ENCODE peak calls at places on chromosomes 4 and X, in eight cellular contexts. M, B, A, L, O, C, S and W are unnamed samples.

GRCh38 chrX:5632061-5632614 is 596.5 kb downstream of the NLGN4X start:
- DNase-seq in M (no peak), B (no peak), A (no peak), L (no peak), O (no peak), C (no peak), S (no peak), W (no peak)

GRCh38 chr4:21013501-21013900 is 313.2 kb downstream of the PACRGL start:
- DNase-seq in M (no peak), B (no peak), A (no peak), L (no peak), O (no peak), C (no peak), S (no peak), W (no peak)

GRCh38 chr4:61373901-61374611 is 173.9 kb downstream of the ADGRL3 start:
- DNase-seq in M (no peak), B (no peak), A (no peak), L (no peak), O (no peak), C (no peak), S (peak), W (no peak)

GRCh38 chrX:155959018-155959587 is 38.4 kb upstream of the IL9R start:
- DNase-seq in M (no peak), B (no peak), A (no peak), L (no peak), O (no peak), C (no peak), S (no peak), W (no peak)

GRCh38 chrX:12446342-12447075 is 308.2 kb downstream of the FRMPD4 start:
- DNase-seq in M (no peak), B (no peak), A (no peak), L (no peak), O (no peak), C (no peak), S (peak), W (no peak)

GRCh38 chr4:63459329-63459728 is 949.9 kb downstream of the TECRL start:
- DNase-seq in M (no peak), B (peak), A (no peak), L (no peak), O (no peak), C (no peak), S (no peak), W (no peak)

GRCh38 chrX:44400588-44400987 is 57.1 kb upstream of the EFHC2 start:
- DNase-seq in M (no peak), B (no peak), A (no peak), L (no peak), O (no peak), C (no peak), S (peak), W (no peak)

GRCh38 chr4:304987-305680 is at the start of gene ZNF732:
- DNase-seq in M (peak), B (no peak), A (no peak), L (no peak), O (no peak), C (no peak), S (peak), W (no peak)

GRCh38 chrX:104254442-104255115 is at the start of gene ESX1:
- DNase-seq in M (no peak), B (no peak), A (peak), L (no peak), O (no peak), C (no peak), S (no peak), W (no peak)

GRCh38 chr4:186685744-186686143 is 37.9 kb downstream of the FAT1 start:
- DNase-seq in M (no peak), B (no peak), A (no peak), L (no peak), O (no peak), C (no peak), S (peak), W (no peak)

GRCh38 chrX:1416965-1417760 is 25.2 kb upstream of the SLC25A6 start:
- DNase-seq in M (no peak), B (no peak), A (no peak), L (no peak), O (no peak), C (no peak), S (no peak), W (no peak)

GRCh38 chrX:125680366-125680765 is 360.7 kb downstream of the TEX13C start:
- DNase-seq in M (no peak), B (no peak), A (no peak), L (no peak), O (no peak), C (no peak), S (no peak), W (no peak)

GRCh38 chr4:75653845-75654503 is 19.2 kb downstream of the G3BP2 start:
- DNase-seq in M (no peak), B (no peak), A (no peak), L (no peak), O (no peak), C (no peak), S (peak), W (no peak)

GRCh38 chr4:72954811-72955210 is 114.7 kb downstream of the COX18 start:
- DNase-seq in M (no peak), B (no peak), A (no peak), L (no peak), O (no peak), C (no peak), S (peak), W (no peak)

GRCh38 chr4:153676491-153676890 is 7.6 kb upstream of the TLR2 start:
- DNase-seq in M (no peak), B (no peak), A (no peak), L (no peak), O (no peak), C (no peak), S (peak), W (no peak)

GRCh38 chr4:126691797-126692196 is 941.0 kb upstream of the INTU start:
- DNase-seq in M (no peak), B (no peak), A (no peak), L (no peak), O (no peak), C (no peak), S (no peak), W (no peak)

GRCh38 chr4:176084769-176085168 is 19.1 kb downstream of the WDR17 start:
- DNase-seq in M (no peak), B (no peak), A (no peak), L (no peak), O (no peak), C (no peak), S (no peak), W (no peak)

GRCh38 chrX:110734894-110735541 is 60.6 kb downstream of the CHRDL1 start:
- DNase-seq in M (no peak), B (no peak), A (no peak), L (no peak), O (no peak), C (no peak), S (peak), W (no peak)

GRCh38 chrX:101485212-101486064 is at the start of gene ARMCX4:
- DNase-seq in M (no peak), B (no peak), A (peak), L (peak), O (peak), C (no peak), S (peak), W (no peak)

GRCh38 chr4:184012937-184013336 is 107.8 kb downstream of the STOX2 start:
- DNase-seq in M (no peak), B (no peak), A (no peak), L (no peak), O (no peak), C (no peak), S (no peak), W (no peak)

GRCh38 chr4:4631150-4631549 is 89.3 kb upstream of the STX18 start:
- DNase-seq in M (no peak), B (no peak), A (no peak), L (no peak), O (no peak), C (no peak), S (no peak), W (no peak)